ENCODE peak calls at places on chromosomes 12 and 14, in six cellular contexts. G is activated CD4-positive, alpha-beta T cell treated with anti-CD3 and anti-CD28 coated beads, Interleukin-2, amount 10 ng/mL, durations not matched to agents 7 days and 5 days; E is NCI-H774; Y is fibroblast of mammary gland; R is WERI-Rb-1; I is EL. X is an unnamed sample.

GRCh38 chr12:6550294-6551062 is 5.4 kb downstream of the IFFO1 start:
- DNase-seq in G (no peak), E (no peak), Y (no peak), R (no peak), I (no peak), X (no peak)

GRCh38 chr14:70907996-70908917 is 998 bp downstream of the PCNX1 start:
- DNase-seq in G (peak), E (no peak), Y (peak), R (peak), I (peak), X (no peak)

GRCh38 chr12:53223391-53224267 is 8.4 kb downstream of the RARG start:
- DNase-seq in G (peak), E (no peak), Y (peak), R (peak), I (peak), X (no peak)

GRCh38 chr14:85528080-85528881 is 1.7 kb upstream of the FLRT2 start:
- DNase-seq in G (no peak), E (no peak), Y (peak), R (peak), I (peak), X (no peak)

GRCh38 chr12:68305278-68305677 is 26.9 kb downstream of the MDM1 start:
- DNase-seq in G (no peak), E (no peak), Y (no peak), R (no peak), I (no peak), X (no peak)

GRCh38 chr12:68800294-68800693 is 7.7 kb upstream of the MDM2 start:
- DNase-seq in G (no peak), E (no peak), Y (no peak), R (no peak), I (no peak), X (no peak)

GRCh38 chr12:62190921-62191746 is 69.1 kb upstream of the USP15 start:
- DNase-seq in G (peak), E (no peak), Y (no peak), R (peak), I (no peak), X (no peak)

GRCh38 chr12:10082057-10082874 is 16.5 kb downstream of the CLEC1A start:
- DNase-seq in G (no peak), E (no peak), Y (no peak), R (peak), I (peak), X (no peak)

GRCh38 chr12:46267618-46268348 is 1.1 kb downstream of the SLC38A1 start:
- DNase-seq in G (peak), E (peak), Y (peak), R (no peak), I (peak), X (no peak)

GRCh38 chr14:53218161-53218560 is 65.0 kb upstream of the DDHD1 start:
- DNase-seq in G (no peak), E (no peak), Y (no peak), R (no peak), I (peak), X (no peak)

GRCh38 chr12:12510141-12510540 is 52.5 kb downstream of the DUSP16 start:
- DNase-seq in G (no peak), E (no peak), Y (peak), R (no peak), I (peak), X (no peak)

GRCh38 chr12:116659771-116660481 is 77.9 kb downstream of the SPRING1 start:
- DNase-seq in G (no peak), E (no peak), Y (peak), R (no peak), I (peak), X (no peak)

GRCh38 chr14:95500772-95501401 is 15.6 kb downstream of the SYNE3 start:
- DNase-seq in G (no peak), E (no peak), Y (peak), R (no peak), I (peak), X (no peak)

GRCh38 chr14:68245146-68246073 is 425.8 kb downstream of the RAD51B start:
- DNase-seq in G (no peak), E (no peak), Y (peak), R (no peak), I (peak), X (no peak)

GRCh38 chr12:89391726-89392336 is 39.5 kb upstream of the DUSP6 start:
- DNase-seq in G (no peak), E (no peak), Y (no peak), R (no peak), I (no peak), X (no peak)

GRCh38 chr12:66255737-66256136 is 46.6 kb upstream of the HELB start:
- DNase-seq in G (no peak), E (no peak), Y (no peak), R (no peak), I (no peak), X (no peak)

GRCh38 chr14:77979666-77980351 is 179.9 kb downstream of the ADCK1 start:
- DNase-seq in G (no peak), E (no peak), Y (peak), R (peak), I (peak), X (no peak)

GRCh38 chr14:46058964-46059580 is 592.5 kb downstream of the RPL10L start:
- DNase-seq in G (no peak), E (no peak), Y (no peak), R (no peak), I (no peak), X (no peak)

GRCh38 chr12:45042599-45042998 is 8.3 kb downstream of the DBX2 start:
- DNase-seq in G (no peak), E (no peak), Y (no peak), R (no peak), I (no peak), X (no peak)

GRCh38 chr14:104139460-104140212 is 1.2 kb downstream of the KIF26A start:
- DNase-seq in G (no peak), E (no peak), Y (no peak), R (peak), I (no peak), X (no peak)

GRCh38 chr14:81329640-81330385 is 70.3 kb downstream of the STON2 start:
- DNase-seq in G (no peak), E (no peak), Y (no peak), R (no peak), I (no peak), X (peak)

GRCh38 chr12:67940780-67941243 is 48.4 kb upstream of the IFNG-AS1 start:
- DNase-seq in G (no peak), E (no peak), Y (peak), R (peak), I (peak), X (no peak)

GRCh38 chr12:92649511-92650227 is 53.1 kb upstream of the PLEKHG7 start:
- DNase-seq in G (peak), E (peak), Y (peak), R (peak), I (peak), X (peak)

GRCh38 chr14:94049625-94050023 is 23.5 kb downstream of the OTUB2 start:
- DNase-seq in G (no peak), E (no peak), Y (no peak), R (no peak), I (no peak), X (no peak)

GRCh38 chr14:95394981-95395737 is 75.5 kb upstream of the CLMN start:
- DNase-seq in G (no peak), E (no peak), Y (peak), R (no peak), I (no peak), X (no peak)

GRCh38 chr12:49705479-49706267 is 1.5 kb downstream of the FMNL3 start:
- DNase-seq in G (no peak), E (no peak), Y (peak), R (peak), I (peak), X (no peak)

GRCh38 chr14:56300495-56300894 is 182.3 kb downstream of the PELI2 start:
- DNase-seq in G (no peak), E (no peak), Y (peak), R (no peak), I (peak), X (no peak)

GRCh38 chr12:103529306-103529705 is 33.5 kb upstream of the C12orf42 start:
- DNase-seq in G (no peak), E (peak), Y (no peak), R (peak), I (no peak), X (peak)

GRCh38 chr12:4346931-4347330 is 25.9 kb downstream of the TIGAR start:
- DNase-seq in G (no peak), E (peak), Y (no peak), R (no peak), I (no peak), X (no peak)

GRCh38 chr12:125395583-125396215 is 330.5 kb downstream of the AACS start:
- DNase-seq in G (no peak), E (no peak), Y (no peak), R (no peak), I (no peak), X (no peak)

GRCh38 chr12:51127050-51127729 is 43.8 kb upstream of the CSRNP2 start:
- DNase-seq in G (no peak), E (no peak), Y (no peak), R (no peak), I (peak), X (no peak)

GRCh38 chr12:71312767-71313375 is 126.7 kb upstream of the LGR5 start:
- DNase-seq in G (no peak), E (no peak), Y (peak), R (no peak), I (peak), X (no peak)

GRCh38 chr12:25459541-25459951 is 93.5 kb downstream of the LMNTD1 start:
- DNase-seq in G (no peak), E (no peak), Y (no peak), R (no peak), I (no peak), X (no peak)

GRCh38 chr12:27176765-27177164 is 67.3 kb upstream of the STK38L start:
- DNase-seq in G (no peak), E (no peak), Y (peak), R (no peak), I (peak), X (no peak)

GRCh38 chr12:57899010-57899662 is 42.2 kb upstream of the ATP23 start:
- DNase-seq in G (peak), E (peak), Y (peak), R (no peak), I (peak), X (no peak)